ENCODE peak calls at places on chromosome 4, in six cellular contexts. Z, B, P, C, X and Y are unnamed samples.
A peak's percentile ranks its signal among the peaks of the same experiment; 100 is the strongest.

GRCh38 chr4:2797545-2798305 is 4.8 kb downstream of the SH3BP2 start:
- DNase-seq in Z (no peak), P (peak; percentile 46), X (peak; percentile 37), C (no peak), B (peak; percentile 3), Y (no peak)

GRCh38 chr4:95701500-95701899 is 138.4 kb upstream of the PDHA2 start:
- DNase-seq in P (no peak), B (no peak), X (no peak), C (no peak), Z (no peak), Y (no peak)

GRCh38 chr4:8010618-8011017 is 71.0 kb upstream of the AFAP1 start:
- DNase-seq in Z (no peak), C (peak; percentile 99), P (no peak), X (no peak), B (no peak), Y (peak; percentile 95)

GRCh38 chr4:118799235-118799932 is 36.5 kb downstream of the SEC24D start:
- DNase-seq in X (no peak), C (no peak), Z (no peak), B (no peak), P (no peak), Y (no peak)

GRCh38 chr4:1112174-1112820 is 1.1 kb downstream of the RNF212 start:
- DNase-seq in X (no peak), P (no peak), C (no peak), Z (no peak), B (no peak), Y (no peak)

GRCh38 chr4:108512615-108513505 is 107.5 kb upstream of the RPL34 start:
- DNase-seq in X (peak; percentile 25), C (peak; percentile 69), P (no peak), B (peak; percentile 40), Z (no peak), Y (peak; percentile 48)

GRCh38 chr4:107292979-107293378 is 256.9 kb upstream of the DKK2 start:
- DNase-seq in Z (no peak), B (no peak), C (no peak), P (no peak), X (no peak), Y (no peak)

GRCh38 chr4:185145572-185145971 is 2.5 kb downstream of the SLC25A4 start:
- DNase-seq in P (no peak), B (no peak), C (no peak), X (peak; percentile 82), Z (no peak), Y (no peak)

GRCh38 chr4:153115322-153116100 is 88.7 kb upstream of the TRIM2 start:
- DNase-seq in P (peak; percentile 72), Z (peak; percentile 67), C (no peak), B (no peak), X (peak; percentile 41), Y (no peak)

GRCh38 chr4:78464265-78464664 is 87.3 kb upstream of the ANXA3 start:
- DNase-seq in C (no peak), Z (no peak), X (no peak), P (no peak), B (no peak), Y (no peak)

GRCh38 chr4:149638073-149638472 is 177.6 kb downstream of the IQCM start:
- DNase-seq in X (no peak), B (no peak), C (no peak), Z (no peak), P (no peak), Y (no peak)

GRCh38 chr4:56240554-56241190 is 146.6 kb downstream of the AASDH start:
- DNase-seq in P (no peak), B (no peak), Z (no peak), X (no peak), C (no peak), Y (no peak)

GRCh38 chr4:18082254-18082653 is 60.7 kb upstream of the LCORL start:
- DNase-seq in B (no peak), X (no peak), P (no peak), Z (no peak), C (no peak), Y (no peak)

GRCh38 chr4:138887741-138888140 is 127.8 kb upstream of the NOCT start:
- DNase-seq in C (no peak), X (no peak), Z (no peak), P (no peak), B (no peak), Y (no peak)

GRCh38 chr4:3313556-3314228 is 20.9 kb downstream of the RGS12 start:
- DNase-seq in B (no peak), X (peak; percentile 14), Z (no peak), C (no peak), P (no peak), Y (no peak)

GRCh38 chr4:23135792-23136645 is 443.3 kb downstream of the GBA3 start:
- DNase-seq in X (no peak), P (no peak), Z (peak; percentile 50), B (peak; percentile 43), C (peak; percentile 27), Y (no peak)

GRCh38 chr4:57158762-57159161 is 48.6 kb upstream of the IGFBP7 start:
- DNase-seq in X (no peak), Z (no peak), B (no peak), P (no peak), C (no peak), Y (no peak)

GRCh38 chr4:7778524-7779193 is 161.0 kb downstream of the AFAP1 start:
- DNase-seq in X (no peak), P (no peak), Z (no peak), B (no peak), C (no peak), Y (peak; percentile 21)

GRCh38 chr4:39205000-39205399 is 22.7 kb downstream of the WDR19 start:
- DNase-seq in B (no peak), Z (no peak), P (no peak), X (no peak), C (no peak), Y (no peak)

GRCh38 chr4:133129237-133129636 is 19.9 kb upstream of the PCDH10 start:
- DNase-seq in Z (no peak), X (no peak), P (no peak), B (no peak), C (no peak), Y (no peak)

GRCh38 chr4:155906554-155907247 is 3.2 kb downstream of the TDO2 start:
- DNase-seq in Z (no peak), B (no peak), X (peak; percentile 32), P (no peak), C (no peak), Y (peak; percentile 15)

GRCh38 chr4:153773236-153773690 is 13.4 kb upstream of the RNF175 start:
- DNase-seq in X (no peak), B (no peak), Z (no peak), P (no peak), C (no peak), Y (no peak)

GRCh38 chr4:152267811-152268210 is 268.1 kb downstream of the FBXW7 start:
- DNase-seq in X (no peak), C (no peak), Z (no peak), P (no peak), B (no peak), Y (no peak)

GRCh38 chr4:2792711-2793577 is at the start of gene SH3BP2:
- DNase-seq in P (no peak), B (peak; percentile 71), C (no peak), X (peak; percentile 90), Z (peak; percentile 66), Y (no peak)